ENCODE peak calls at places on chromosomes 3 and 15, in nine cellular contexts. E is effector memory CD4-positive, alpha-beta T cell; C is mesenchymal stem cell; P is CD8-positive, alpha-beta T cell; Y is hepatocyte; S is aorta; X is K562; W is A549; M is DND-41. J is an unnamed sample.
A peak's percentile ranks its signal among the peaks of the same experiment; 100 is the strongest.

GRCh38 chr3:177122183-177122856 is 75.0 kb downstream of the TBL1XR1 start:
- DNase-seq in E (no peak), C (no peak), P (no peak), Y (no peak), S (no peak), X (no peak), W (no peak), M (no peak), J (no peak)

GRCh38 chr3:182212479-182213076 is 500.9 kb downstream of the SOX2 start:
- DNase-seq in E (no peak), C (peak; percentile 70), P (no peak), Y (peak; percentile 84), S (no peak), X (no peak), W (peak; percentile 92), M (no peak), J (no peak)

GRCh38 chr3:66989860-66990696 is 8.0 kb upstream of the KBTBD8 start:
- DNase-seq in E (no peak), C (no peak), P (no peak), Y (no peak), S (no peak), X (peak; percentile 24), W (peak; percentile 63), M (no peak), J (no peak)

GRCh38 chr3:66485291-66485968 is 15.4 kb downstream of the LRIG1 start:
- DNase-seq in E (no peak), C (peak; percentile 93), P (no peak), Y (no peak), S (no peak), X (no peak), W (no peak), M (no peak), J (no peak)

GRCh38 chr15:34679326-34679725 is 75.5 kb downstream of the GJD2 start:
- DNase-seq in E (no peak), C (no peak), P (no peak), Y (no peak), S (no peak), X (no peak), W (no peak), M (no peak), J (no peak)

GRCh38 chr15:27382296-27382695 is 411.3 kb downstream of the GABRG3 start:
- DNase-seq in E (no peak), C (no peak), P (no peak), Y (no peak), S (no peak), X (no peak), W (no peak), M (no peak), J (no peak)

GRCh38 chr3:49805884-49806701 is 3.0 kb downstream of the INKA1 start:
- DNase-seq in E (no peak), C (peak; percentile 75), P (no peak), Y (peak; percentile 82), S (peak; percentile 75), X (peak; percentile 67), W (no peak), M (peak; percentile 74), J (no peak)

GRCh38 chr3:46667061-46667621 is 26.3 kb downstream of the ALS2CL start:
- DNase-seq in E (no peak), C (no peak), P (no peak), Y (no peak), S (peak; percentile 62), X (no peak), W (no peak), M (no peak), J (no peak)

GRCh38 chr3:128408693-128409620 is 57.7 kb downstream of the DNAJB8 start:
- DNase-seq in E (no peak), C (no peak), P (no peak), Y (no peak), S (no peak), X (peak; percentile 61), W (no peak), M (no peak), J (no peak)

GRCh38 chr15:64858136-64858535 is 16.4 kb downstream of the PLEKHO2 start:
- DNase-seq in E (peak; percentile 11), C (no peak), P (no peak), Y (no peak), S (no peak), X (no peak), W (no peak), M (no peak), J (no peak)
- H3K4me1 ChIP-seq in E (peaks cover 27% of the 10 kb centered on the region), C (peaks cover 61% of the 10 kb centered on the region), P (peaks cover 31% of the 10 kb centered on the region), Y (peaks cover 25% of the 10 kb centered on the region), S (peaks cover 3% of the 10 kb centered on the region), X (no peaks in the 10 kb centered on the region), W (peaks cover 23% of the 10 kb centered on the region), M (no peaks in the 10 kb centered on the region), J (peaks cover 48% of the 10 kb centered on the region)

GRCh38 chr3:139677341-139678155 is at the start of gene NMNAT3:
- DNase-seq in E (peak; percentile 53), C (peak; percentile 52), P (peak; percentile 69), Y (peak; percentile 95), S (peak; percentile 94), X (peak; percentile 93), W (peak; percentile 73), M (no peak), J (peak; percentile 72)
- H3K4me3 ChIP-seq in E (peak within 1 kb of the TSS; percentile 70), C (peak within 1 kb of the TSS; percentile 74), P (peak within 1 kb of the TSS; percentile 100), Y (peak within 1 kb of the TSS; percentile 82), S (peak within 1 kb of the TSS; percentile 22), X (peak within 1 kb of the TSS; percentile 70), W (peak within 1 kb of the TSS; percentile 65), M (no peak within 1 kb of the TSS), J (no peak within 1 kb of the TSS)

DNA sequence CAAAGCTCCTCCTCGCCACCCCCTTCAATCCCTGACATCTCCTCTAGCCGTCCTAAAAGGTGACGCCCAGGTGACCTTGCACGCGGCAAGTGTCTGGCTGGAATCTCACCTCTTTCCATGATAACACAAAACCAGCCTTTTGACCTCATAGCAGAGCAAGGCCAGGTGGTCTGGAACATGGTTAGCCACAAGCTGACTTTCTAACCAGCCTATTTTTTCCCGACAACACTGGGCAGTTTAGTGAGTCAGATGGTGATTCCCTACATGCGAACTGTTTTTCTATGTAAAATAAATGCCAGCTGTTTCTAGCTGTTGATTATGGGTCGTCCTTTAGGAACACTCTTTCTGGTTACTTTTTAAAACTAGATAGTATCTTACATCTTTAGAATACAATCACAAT is 243.0 kb downstream of the CD47 start:
- DNase-seq in E (no peak), C (no peak), P (no peak), Y (no peak), S (no peak), X (no peak), W (no peak), M (no peak), J (no peak)
- H3K27ac ChIP-seq in E (no peak overlapping the region), C (no peak overlapping the region), P (no peak overlapping the region), Y (no peak overlapping the region), S (no peak overlapping the region), X (no peak overlapping the region), W (no peak overlapping the region), M (no peak overlapping the region), J (no peak overlapping the region)

GRCh38 chr3:17747184-17747889 is 4.9 kb upstream of the TBC1D5 start:
- DNase-seq in E (no peak), C (no peak), P (no peak), Y (no peak), S (no peak), X (peak; percentile 50), W (no peak), M (no peak), J (no peak)

GRCh38 chr3:17749281-17749680 is 6.8 kb upstream of the TBC1D5 start:
- DNase-seq in E (no peak), C (no peak), P (no peak), Y (no peak), S (no peak), X (no peak), W (no peak), M (no peak), J (no peak)

GRCh38 chr3:17747890-17748247 is 5.4 kb upstream of the TBC1D5 start:
- DNase-seq in E (no peak), C (no peak), P (no peak), Y (no peak), S (no peak), X (no peak), W (no peak), M (no peak), J (no peak)

GRCh38 chr3:17752441-17752840 is 10.0 kb upstream of the TBC1D5 start:
- DNase-seq in E (no peak), C (no peak), P (no peak), Y (no peak), S (no peak), X (no peak), W (no peak), M (no peak), J (no peak)

DNA sequence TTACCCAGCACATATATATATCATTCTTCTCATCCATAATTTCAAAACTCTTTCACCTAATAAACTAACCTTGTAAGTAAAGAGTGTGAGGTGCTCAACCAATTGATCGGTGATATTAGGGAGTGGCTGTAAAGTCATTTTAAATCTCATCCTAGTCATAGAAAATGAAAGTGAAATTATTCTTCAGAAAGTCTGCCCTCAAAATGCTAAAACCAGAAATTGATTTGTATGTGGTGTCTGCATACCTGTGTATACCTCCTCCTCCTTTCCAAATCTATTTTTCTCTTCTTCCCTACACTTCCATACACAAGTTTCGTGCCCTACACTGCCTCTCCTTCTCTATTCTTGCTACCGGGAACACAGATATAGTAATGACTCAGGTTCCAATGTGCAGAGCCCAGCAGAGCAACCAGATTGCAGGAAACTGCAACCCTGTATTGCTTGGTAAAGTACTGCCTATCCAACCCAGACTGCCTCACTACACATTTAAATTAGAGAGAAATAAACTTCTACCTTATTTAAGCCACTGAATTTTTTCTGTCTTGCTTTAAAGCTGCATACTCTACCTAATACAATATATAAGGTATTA is 7.4 kb upstream of the TBC1D5 start:
- DNase-seq in E (no peak), C (no peak), P (no peak), Y (peak; percentile 14), S (no peak), X (no peak), W (no peak), M (no peak), J (no peak)
- H3K4me1 ChIP-seq in E (peaks cover 2% of the 10 kb centered on the region), C (peaks cover 2% of the 10 kb centered on the region), P (peaks cover 5% of the 10 kb centered on the region), Y (no peaks in the 10 kb centered on the region), S (peaks cover 2% of the 10 kb centered on the region), X (peaks cover 38% of the 10 kb centered on the region), W (no peaks in the 10 kb centered on the region), M (peaks cover 10% of the 10 kb centered on the region), J (peaks cover 7% of the 10 kb centered on the region)